ENCODE peak calls at places on chromosomes 12 and 14, in four cellular contexts. T, K, H and E are unnamed samples.
A peak's percentile ranks its signal among the peaks of the same experiment; 100 is the strongest.

GRCh38 chr14:92800012-92800411 is 5.9 kb downstream of the GOLGA5 start:
- DNase-seq in T (no peak), K (no peak), H (no peak), E (no peak)

GRCh38 chr14:74571901-74572828 is 39.9 kb downstream of the LTBP2 start:
- DNase-seq in T (peak; percentile 100), K (peak; percentile 83), H (peak; percentile 21), E (peak; percentile 78)

GRCh38 chr14:32571551-32571950 is 242.5 kb downstream of the AKAP6 start:
- DNase-seq in T (peak; percentile 51), K (no peak), H (no peak), E (no peak)

GRCh38 chr12:113416091-113416754 is 6.0 kb upstream of the SDSL start:
- DNase-seq in T (no peak), K (no peak), H (no peak), E (no peak)

GRCh38 chr14:80387563-80387981 is 176.3 kb upstream of the DIO2 start:
- DNase-seq in T (peak; percentile 79), K (no peak), H (no peak), E (no peak)

GRCh38 chr14:64465208-64465821 is at the start of gene AKAP5:
- DNase-seq in T (peak; percentile 32), K (peak; percentile 77), H (peak; percentile 74), E (peak; percentile 78)

GRCh38 chr12:14281539-14281938 is 83.9 kb upstream of the ATF7IP start:
- DNase-seq in T (no peak), K (no peak), H (no peak), E (no peak)

GRCh38 chr14:103334644-103335603 is 887 bp downstream of the EIF5 start:
- DNase-seq in T (peak; percentile 63), K (peak; percentile 87), H (peak; percentile 77), E (peak; percentile 59)

GRCh38 chr14:31336646-31337045 is 83.7 kb downstream of the HEATR5A start:
- DNase-seq in T (peak; percentile 4), K (no peak), H (no peak), E (no peak)

GRCh38 chr12:1838223-1838993 is 18.0 kb downstream of the LRTM2 start:
- DNase-seq in T (peak; percentile 7), K (no peak), H (peak; percentile 41), E (no peak)

GRCh38 chr12:58601529-58601928 is 318.8 kb downstream of the LRIG3 start:
- DNase-seq in T (no peak), K (no peak), H (no peak), E (no peak)

GRCh38 chr12:124369055-124369900 is 74.4 kb downstream of the RFLNA start:
- DNase-seq in T (peak; percentile 87), K (peak; percentile 95), H (peak; percentile 94), E (peak; percentile 98)

GRCh38 chr12:6476496-6476895 is 6.0 kb upstream of the VAMP1 start:
- DNase-seq in T (peak; percentile 89), K (no peak), H (no peak), E (no peak)

GRCh38 chr14:32010561-32011188 is 66.4 kb upstream of the ARHGAP5 start:
- DNase-seq in T (peak; percentile 71), K (no peak), H (no peak), E (no peak)

GRCh38 chr12:111842556-111843396 is 748 bp downstream of the MAPKAPK5 start:
- DNase-seq in T (no peak), K (no peak), H (no peak), E (peak; percentile 1)

GRCh38 chr12:120599672-120600537 is 18.7 kb upstream of the POP5 start:
- DNase-seq in T (no peak), K (no peak), H (no peak), E (no peak)

GRCh38 chr12:3882896-3883564 is 9.8 kb upstream of the PARP11 start:
- DNase-seq in T (no peak), K (no peak), H (no peak), E (no peak)

GRCh38 chr14:22485178-22485577 is 103.8 kb downstream of the DAD1 start:
- DNase-seq in T (peak; percentile 49), K (no peak), H (no peak), E (no peak)

GRCh38 chr14:35405304-35405996 is 901 bp upstream of the NFKBIA start:
- DNase-seq in T (no peak), K (no peak), H (no peak), E (peak; percentile 59)

GRCh38 chr14:96631621-96632362 is 129.6 kb downstream of the PAPOLA start:
- DNase-seq in T (no peak), K (no peak), H (no peak), E (no peak)

GRCh38 chr14:50772361-50772760 is 58.6 kb downstream of the NIN start:
- DNase-seq in T (peak; percentile 88), K (no peak), H (no peak), E (no peak)

GRCh38 chr14:73817020-73817419 is 34.6 kb upstream of the PTGR2 start:
- DNase-seq in T (no peak), K (no peak), H (no peak), E (no peak)

GRCh38 chr12:28108599-28108998 is 81.7 kb upstream of the CCDC91 start:
- DNase-seq in T (peak; percentile 89), K (no peak), H (no peak), E (no peak)

GRCh38 chr12:41011939-41012338 is 176.2 kb upstream of the PDZRN4 start:
- DNase-seq in T (no peak), K (no peak), H (no peak), E (no peak)

GRCh38 chr14:99971929-99972747 is 93.1 kb upstream of the EVL start:
- DNase-seq in T (no peak), K (no peak), H (no peak), E (no peak)

GRCh38 chr14:104561661-104562495 is 17.7 kb upstream of the C14orf180 start:
- DNase-seq in T (no peak), K (no peak), H (peak; percentile 48), E (no peak)

GRCh38 chr12:28710882-28711281 is 438.2 kb upstream of the FAR2 start:
- DNase-seq in T (peak; percentile 96), K (no peak), H (no peak), E (no peak)

GRCh38 chr14:34539407-34540180 is at the start of gene EAPP:
- DNase-seq in T (peak; percentile 96), K (peak; percentile 99), H (peak; percentile 98), E (peak; percentile 99)

GRCh38 chr12:107130830-107131760 is 37.7 kb upstream of the CRY1 start:
- DNase-seq in T (no peak), K (no peak), H (no peak), E (peak; percentile 85)

GRCh38 chr12:28876423-28876822 is 272.7 kb upstream of the FAR2 start:
- DNase-seq in T (no peak), K (no peak), H (no peak), E (no peak)

GRCh38 chr14:64540208-64541202 is at the start of gene HSPA2:
- DNase-seq in T (peak; percentile 99), K (peak; percentile 100), H (peak; percentile 99), E (peak; percentile 100)

GRCh38 chr14:104462651-104463630 is 116.6 kb upstream of the C14orf180 start:
- DNase-seq in T (no peak), K (no peak), H (no peak), E (no peak)

GRCh38 chr12:56941299-56942017 is 7.2 kb upstream of the SDR9C7 start:
- DNase-seq in T (peak; percentile 55), K (no peak), H (no peak), E (peak; percentile 30)

GRCh38 chr12:104498211-104498801 is 41.6 kb downstream of the CHST11 start:
- DNase-seq in T (peak; percentile 66), K (no peak), H (no peak), E (no peak)

GRCh38 chr14:101823081-101823480 is 61.6 kb downstream of the PPP2R5C start:
- DNase-seq in T (no peak), K (no peak), H (no peak), E (no peak)
- H3K4me1 ChIP-seq in T (no peaks in the 10 kb centered on the region), K (peaks cover 4% of the 10 kb centered on the region), H (peaks cover 93% of the 10 kb centered on the region), E (peaks cover 33% of the 10 kb centered on the region)

GRCh38 chr14:59360923-59361794 is 104.0 kb downstream of the GPR135 start:
- DNase-seq in T (peak; percentile 92), K (no peak), H (peak; percentile 86), E (peak; percentile 96)
- H3K4me1 ChIP-seq in T (peaks cover 32% of the 10 kb centered on the region), K (peaks cover 7% of the 10 kb centered on the region), H (peaks cover 74% of the 10 kb centered on the region), E (peaks cover 18% of the 10 kb centered on the region)

DNA sequence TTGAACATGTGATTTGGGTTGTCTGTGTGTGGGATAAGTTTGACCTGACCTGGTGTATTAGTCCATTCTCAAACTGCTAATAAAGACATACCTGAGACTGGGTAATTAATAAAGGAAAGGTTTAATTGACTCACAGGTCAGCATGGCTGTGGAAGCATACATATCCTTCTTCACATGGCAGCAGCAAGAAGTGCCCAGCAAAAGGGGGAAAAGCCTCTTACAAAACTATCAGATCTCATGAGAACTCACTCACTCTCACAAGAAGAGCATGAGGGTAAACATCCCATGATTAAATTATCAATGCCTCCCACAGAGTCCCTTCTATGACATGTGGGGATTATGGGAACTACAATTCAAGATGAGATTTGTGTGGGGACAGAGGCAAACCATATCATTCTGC is 94.0 kb upstream of the PPM1H start:
- DNase-seq in T (no peak), K (no peak), H (no peak), E (no peak)
- H3K4me1 ChIP-seq in T (no peaks in the 10 kb centered on the region), K (no peaks in the 10 kb centered on the region), H (no peaks in the 10 kb centered on the region), E (no peaks in the 10 kb centered on the region)

GRCh38 chr12:63821781-63822251 is 22.7 kb upstream of the SRGAP1 start:
- DNase-seq in T (no peak), K (no peak), H (peak; percentile 64), E (peak; percentile 16)

GRCh38 chr12:63822352-63822751 is 22.1 kb upstream of the SRGAP1 start:
- DNase-seq in T (peak; percentile 48), K (no peak), H (no peak), E (no peak)

GRCh38 chr12:63820427-63820826 is 24.1 kb upstream of the SRGAP1 start:
- DNase-seq in T (no peak), K (no peak), H (no peak), E (no peak)

GRCh38 chr12:63826002-63826585 is 18.4 kb upstream of the SRGAP1 start:
- DNase-seq in T (peak; percentile 44), K (no peak), H (no peak), E (no peak)

DNA sequence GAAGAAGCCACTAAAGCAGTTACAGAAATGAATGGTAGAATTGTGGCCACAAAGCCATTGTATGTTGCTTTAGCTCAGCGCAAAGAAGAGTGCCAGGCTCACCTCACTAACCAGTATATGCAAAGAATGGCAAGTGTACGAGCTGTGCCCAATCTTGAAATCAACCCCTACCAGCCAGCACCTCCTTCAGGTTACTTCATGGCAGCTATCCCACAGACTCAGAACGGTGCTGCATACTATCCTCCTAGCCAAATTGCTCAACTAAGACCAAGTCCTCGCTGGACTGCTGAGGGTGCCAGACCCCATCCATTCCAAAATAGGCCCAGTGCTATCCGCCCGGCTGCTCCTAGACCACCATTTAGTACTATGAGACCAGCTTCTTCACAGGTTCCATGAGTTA is 21.5 kb upstream of the SRGAP1 start:
- DNase-seq in T (no peak), K (no peak), H (no peak), E (no peak)
- H3K4me1 ChIP-seq in T (peaks cover 6% of the 10 kb centered on the region), K (no peaks in the 10 kb centered on the region), H (no peaks in the 10 kb centered on the region), E (no peaks in the 10 kb centered on the region)

DNA sequence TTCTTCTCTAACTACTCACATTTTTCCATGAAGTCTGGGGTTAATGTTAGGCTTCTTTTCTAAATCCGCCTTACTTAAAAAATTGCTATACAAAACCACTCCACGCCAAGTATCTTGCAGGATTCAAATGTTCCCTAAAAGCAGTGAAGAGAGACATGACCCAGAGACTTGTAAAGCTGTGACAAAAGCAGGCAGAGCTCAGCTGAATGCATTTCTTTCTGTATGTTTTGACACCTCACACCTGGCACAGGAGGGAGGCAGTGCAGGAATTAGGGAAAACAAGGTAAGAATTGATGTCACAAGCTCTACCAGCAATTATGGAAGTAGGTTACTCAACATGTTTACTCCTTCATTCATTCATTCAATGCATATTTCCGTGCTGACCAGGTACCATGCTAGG is 295.0 kb downstream of the RPAP3 start:
- DNase-seq in T (no peak), K (no peak), H (no peak), E (no peak)
- H3K4me1 ChIP-seq in T (no peaks in the 10 kb centered on the region), K (no peaks in the 10 kb centered on the region), H (no peaks in the 10 kb centered on the region), E (no peaks in the 10 kb centered on the region)